ENCODE peak calls at places on chromosomes 5 and 9, in six cellular contexts. R, M, B, K, G and X are unnamed samples.

GRCh38 chr5:81288021-81288433 is 13.4 kb upstream of the ZCCHC9 start:
- DNase-seq in K (no peak), M (no peak), R (no peak), G (no peak), B (no peak), X (no peak)

GRCh38 chr9:121596515-121596914 is 54.9 kb upstream of the DAB2IP start:
- DNase-seq in M (no peak), G (peak; percentile 56), K (no peak), R (no peak), B (no peak), X (no peak)

GRCh38 chr5:164203581-164204225 is 698.3 kb downstream of the MAT2B start:
- DNase-seq in M (no peak), R (no peak), B (no peak), K (no peak), G (peak; percentile 68), X (no peak)

GRCh38 chr9:14221119-14221518 is 92.8 kb downstream of the NFIB start:
- DNase-seq in G (peak; percentile 30), B (no peak), K (no peak), M (no peak), R (no peak), X (no peak)

GRCh38 chr9:119974026-119974425 is 604.8 kb upstream of the BRINP1 start:
- DNase-seq in K (no peak), M (peak; percentile 37), G (no peak), R (no peak), B (no peak), X (no peak)

GRCh38 chr5:73940026-73940425 is 314.0 kb downstream of the ARHGEF28 start:
- DNase-seq in M (no peak), G (peak; percentile 23), R (no peak), B (no peak), K (no peak), X (no peak)

GRCh38 chr5:69368458-69369368 is 607 bp downstream of the AK6 start:
- DNase-seq in G (peak; percentile 54), B (peak; percentile 3), R (peak; percentile 40), M (peak; percentile 57), K (no peak), X (peak; percentile 13)

GRCh38 chr5:119919279-119919678 is 289.9 kb downstream of the FAM170A start:
- DNase-seq in K (no peak), B (no peak), M (no peak), G (no peak), R (no peak), X (no peak)

GRCh38 chr5:76808142-76808691 is 10.6 kb upstream of the F2RL1 start:
- DNase-seq in G (no peak), R (no peak), M (no peak), K (no peak), B (no peak), X (no peak)

GRCh38 chr9:113492343-113493079 is 29.0 kb downstream of the RGS3 start:
- DNase-seq in R (no peak), B (no peak), G (peak; percentile 36), K (no peak), M (no peak), X (no peak)

GRCh38 chr9:76342862-76343261 is 51.4 kb downstream of the RFK start:
- DNase-seq in M (no peak), G (no peak), B (no peak), K (no peak), R (no peak), X (no peak)

GRCh38 chr5:168822745-168823281 is 243.6 kb upstream of the PANK3 start:
- DNase-seq in B (no peak), G (peak; percentile 1), R (no peak), K (peak; percentile 4), M (no peak), X (no peak)

GRCh38 chr5:168820776-168821302 is 241.7 kb upstream of the PANK3 start:
- DNase-seq in G (no peak), B (no peak), R (no peak), M (no peak), K (no peak), X (no peak)

GRCh38 chr5:168819004-168819626 is 239.9 kb upstream of the PANK3 start:
- DNase-seq in M (no peak), G (no peak), K (no peak), R (no peak), B (no peak), X (no peak)

GRCh38 chr5:168822248-168822744 is 243.1 kb upstream of the PANK3 start:
- DNase-seq in M (no peak), B (no peak), G (no peak), R (no peak), K (no peak), X (no peak)

DNA sequence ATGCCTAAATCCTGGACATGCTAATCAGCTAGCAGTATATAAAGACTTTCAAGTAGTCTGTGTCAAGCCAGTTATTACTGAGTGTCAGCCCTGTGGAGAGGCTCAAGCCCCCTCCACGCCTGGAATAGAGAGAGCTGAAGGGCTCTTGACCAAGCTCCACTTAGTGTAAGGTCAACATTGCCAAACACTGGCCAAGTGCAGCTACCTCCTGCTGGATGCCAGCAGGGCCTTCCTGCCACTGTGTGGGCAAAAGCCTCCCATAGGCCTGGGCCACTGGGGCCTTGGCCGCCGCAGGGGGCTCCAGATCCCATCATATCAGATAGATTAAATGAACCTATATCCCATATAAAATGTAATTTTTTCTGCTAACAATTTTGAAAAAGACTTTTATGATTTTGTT is 239.4 kb upstream of the PANK3 start:
- DNase-seq in M (no peak), B (no peak), G (no peak), K (no peak), R (no peak), X (no peak)
- TF ChIP-seq BHLHE40 in M (no peak), B (no peak), G (no peak), K (no peak), R (no peak), X (no peak)

GRCh38 chr5:149845601-149846000 is 99.0 kb downstream of the PDE6A start:
- DNase-seq in R (no peak), G (no peak), M (no peak), B (no peak), K (no peak), X (no peak)

GRCh38 chr5:149849280-149849985 is 95.2 kb downstream of the PDE6A start:
- DNase-seq in R (no peak), K (no peak), B (no peak), M (no peak), G (no peak), X (no peak)

GRCh38 chr5:149847611-149848010 is 97.0 kb downstream of the PDE6A start:
- DNase-seq in M (no peak), R (no peak), G (no peak), B (no peak), K (no peak), X (no peak)

GRCh38 chr5:149841844-149842793 is 102.5 kb downstream of the PDE6A start:
- DNase-seq in B (no peak), K (no peak), R (no peak), M (no peak), G (no peak), X (no peak)

DNA sequence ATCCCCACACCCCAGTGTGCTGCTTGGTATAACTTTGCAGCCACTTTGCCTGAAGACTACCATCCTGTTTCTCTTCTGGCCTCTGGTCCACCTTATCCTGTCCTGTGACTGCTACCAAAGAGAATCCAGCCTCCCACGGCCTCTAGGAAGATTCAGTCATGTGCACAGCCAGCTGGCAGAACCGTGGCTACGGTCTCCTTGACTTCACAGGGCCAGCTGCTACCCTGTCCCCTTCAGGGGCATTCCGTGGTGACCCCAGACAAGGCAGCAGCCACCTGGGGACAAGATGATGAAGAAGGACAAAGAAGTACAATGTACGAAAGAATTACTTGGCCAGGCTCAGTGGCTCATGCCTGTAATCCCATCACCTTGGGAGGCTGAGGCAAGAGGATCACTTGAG is 98.6 kb downstream of the PDE6A start:
- DNase-seq in B (no peak), K (no peak), G (no peak), R (no peak), M (no peak), X (no peak)
- TF ChIP-seq BHLHE40 in B (no peak), K (no peak), G (no peak), R (no peak), M (no peak), X (no peak)

GRCh38 chr5:159319822-159320221 is 10.5 kb downstream of the IL12B start:
- DNase-seq in K (no peak), G (no peak), B (no peak), R (no peak), M (no peak), X (no peak)

GRCh38 chr5:159317849-159318248 is 12.4 kb downstream of the IL12B start:
- DNase-seq in G (no peak), M (no peak), K (no peak), B (no peak), R (no peak), X (no peak)

GRCh38 chr5:159319363-159319762 is 10.9 kb downstream of the IL12B start:
- DNase-seq in M (no peak), B (no peak), G (no peak), R (no peak), K (no peak), X (no peak)

GRCh38 chr5:159318448-159318847 is 11.8 kb downstream of the IL12B start:
- DNase-seq in B (no peak), R (no peak), G (no peak), M (no peak), K (no peak), X (no peak)

GRCh38 chr5:159316519-159317383 is 13.5 kb downstream of the IL12B start:
- DNase-seq in K (no peak), G (peak; percentile 67), R (peak; percentile 20), B (peak; percentile 79), M (peak; percentile 40), X (peak; percentile 64)
- TF ChIP-seq BHLHE40 in K (no peak), G (no peak), R (no peak), B (no peak), M (no peak), X (no peak)

DNA sequence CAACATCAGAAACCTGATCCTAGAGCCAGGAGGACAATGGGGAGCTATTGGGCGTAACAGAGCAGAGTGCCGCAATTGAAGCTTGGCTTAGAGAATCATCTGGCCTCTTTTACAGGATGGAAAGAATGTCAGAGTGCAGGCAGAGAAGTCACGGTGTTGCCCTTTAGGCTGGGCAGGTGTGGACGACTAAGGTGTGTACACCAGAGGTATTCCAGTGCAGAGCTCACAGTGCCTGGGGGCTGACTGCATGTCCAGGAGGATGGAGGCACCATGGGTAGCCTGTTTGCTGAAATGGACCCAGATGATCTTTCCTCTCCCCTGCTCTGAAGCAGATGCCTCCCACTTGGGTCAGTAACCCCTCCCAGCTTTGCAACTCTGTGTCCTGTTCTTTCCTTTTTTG is 48.9 kb upstream of the TBC1D2 start:
- DNase-seq in G (no peak), M (no peak), K (no peak), R (no peak), B (no peak), X (no peak)
- TF ChIP-seq BHLHE40 in G (no peak), M (no peak), K (no peak), R (no peak), B (no peak), X (no peak)